ENCODE peak calls at places on chromosomes 2 and 18, in six cellular contexts. K, I, Y, N, E and Q are unnamed samples.

GRCh38 chr2:96554293-96555145 is 18.0 kb downstream of the ARID5A start:
- DNase-seq in K (no peak), E (peak), I (peak), Y (peak), N (peak), Q (peak)

GRCh38 chr2:126753501-126754212 is 97.7 kb downstream of the GYPC start:
- DNase-seq in E (no peak), N (no peak), Y (no peak), K (no peak), I (no peak), Q (no peak)

GRCh38 chr2:224682121-224682520 is 34.0 kb downstream of the CCDC195 start:
- DNase-seq in N (no peak), K (no peak), Y (no peak), E (no peak), I (no peak), Q (no peak)

GRCh38 chr2:172011814-172012580 is 12.2 kb downstream of the METAP1D start:
- DNase-seq in K (no peak), N (no peak), Y (no peak), I (no peak), E (no peak), Q (no peak)

GRCh38 chr2:209495855-209496585 is 72.2 kb downstream of the MAP2 start:
- DNase-seq in I (no peak), E (no peak), Y (no peak), K (peak), N (peak), Q (no peak)

GRCh38 chr2:102368461-102369109 is 13.0 kb downstream of the IL18R1 start:
- DNase-seq in K (no peak), E (no peak), N (no peak), Y (no peak), I (peak), Q (no peak)

GRCh38 chr2:62306751-62307468 is 111.0 kb downstream of the B3GNT2 start:
- DNase-seq in Y (no peak), K (no peak), E (peak), N (peak), I (peak), Q (no peak)

GRCh38 chr2:12051831-12052230 is 305.4 kb downstream of the LPIN1 start:
- DNase-seq in N (no peak), Y (no peak), K (no peak), E (no peak), I (no peak), Q (no peak)

GRCh38 chr18:60446821-60447220 is 74.2 kb upstream of the MC4R start:
- DNase-seq in I (peak), N (no peak), K (no peak), E (no peak), Y (no peak), Q (no peak)

GRCh38 chr18:64330161-64330560 is 181.3 kb upstream of the LINC00305 start:
- DNase-seq in I (no peak), E (no peak), K (no peak), Y (no peak), N (no peak), Q (no peak)

GRCh38 chr2:219684721-219685689 is 57.6 kb downstream of the SLC4A3 start:
- DNase-seq in I (peak), K (peak), Y (peak), E (peak), N (peak), Q (peak)

GRCh38 chr2:208552943-208553342 is 146.4 kb downstream of the PTH2R start:
- DNase-seq in Y (no peak), K (no peak), E (no peak), I (no peak), N (no peak), Q (no peak)

GRCh38 chr2:184566716-184567115 is 31.6 kb upstream of the ZNF804A start:
- DNase-seq in E (no peak), K (no peak), N (no peak), Y (no peak), I (no peak), Q (no peak)

GRCh38 chr18:11279461-11279860 is 130.1 kb upstream of the PIEZO2 start:
- DNase-seq in N (no peak), Y (no peak), K (no peak), E (no peak), I (no peak), Q (no peak)

GRCh38 chr2:79596403-79596802 is 83.6 kb downstream of the CTNNA2 start:
- DNase-seq in E (no peak), I (no peak), K (no peak), N (no peak), Y (no peak), Q (no peak)

GRCh38 chr2:161400076-161400475 is 16.0 kb upstream of the TBR1 start:
- DNase-seq in Y (no peak), N (no peak), I (no peak), K (no peak), E (no peak), Q (no peak)

GRCh38 chr2:153479527-153479926 is 965 bp upstream of the RPRM start:
- DNase-seq in N (no peak), Y (no peak), I (no peak), K (no peak), E (no peak), Q (no peak)

GRCh38 chr2:26572589-26572988 is 68.6 kb downstream of the CIB4 start:
- DNase-seq in K (no peak), N (no peak), E (no peak), Y (no peak), I (peak), Q (no peak)

GRCh38 chr2:236340251-236340650 is 76.0 kb upstream of the ASB18 start:
- DNase-seq in N (no peak), K (no peak), E (no peak), Y (no peak), I (no peak), Q (no peak)

DNA sequence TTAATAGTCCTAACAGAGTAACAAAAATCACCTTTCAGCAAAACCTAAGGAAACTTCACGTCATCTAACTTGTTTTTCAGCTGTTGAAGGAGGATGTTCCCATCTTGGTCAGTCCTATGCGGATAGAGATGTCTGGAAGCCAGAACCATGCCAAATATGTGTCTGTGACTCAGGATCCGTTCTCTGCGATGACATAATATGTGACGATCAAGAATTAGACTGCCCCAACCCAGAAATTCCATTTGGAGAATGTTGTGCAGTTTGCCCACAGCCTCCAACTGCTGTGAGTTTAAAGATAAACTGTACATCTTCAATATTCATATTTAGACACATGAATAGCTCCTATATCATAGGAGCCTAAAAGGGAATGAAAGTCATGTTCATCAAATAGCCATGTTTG is 10.5 kb downstream of the COL3A1 start:
- DNase-seq in I (no peak), Y (no peak), E (no peak), K (no peak), N (no peak), Q (peak)
- TF ChIP-seq POLR2A in I (no peak), Y (no peak), E (no peak), K (no peak), N (no peak), Q (no peak)

GRCh38 chr18:23502516-23503037 is 734 bp upstream of the RMC1 start:
- DNase-seq in E (no peak), Y (no peak), I (no peak), K (no peak), N (no peak), Q (no peak)
- TF ChIP-seq POLR2A in E (no peak), Y (no peak), I (no peak), K (no peak), N (no peak), Q (no peak)

DNA sequence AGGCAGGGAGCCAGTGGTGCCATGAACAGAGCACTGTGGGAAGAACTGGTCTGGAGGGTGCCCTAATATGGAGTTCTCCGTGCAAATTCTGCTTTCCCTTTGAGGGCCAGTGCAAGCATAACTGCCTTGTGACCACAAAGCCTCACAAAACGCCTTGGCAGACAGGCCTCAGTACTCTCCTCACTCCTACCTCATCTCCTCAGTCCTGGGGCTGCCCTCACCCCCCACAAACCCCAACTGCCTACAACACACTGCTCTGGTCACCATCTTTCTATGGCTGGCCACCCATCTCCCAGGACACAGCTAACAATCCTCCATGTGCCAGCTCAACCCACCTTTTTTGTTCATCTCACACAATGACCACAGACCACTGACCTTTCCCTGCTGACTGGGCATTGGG is 8.9 kb downstream of the COX5B start:
- DNase-seq in K (no peak), I (no peak), E (no peak), N (no peak), Y (no peak), Q (no peak)
- TF ChIP-seq POLR2A in K (no peak), I (no peak), E (no peak), N (no peak), Y (no peak), Q (no peak)

GRCh38 chr18:63126134-63127067 is 193.2 kb downstream of the BCL2 start:
- DNase-seq in K (no peak), N (no peak), Y (no peak), I (no peak), E (no peak), Q (no peak)
- TF ChIP-seq POLR2A in K (no peak), N (no peak), Y (no peak), I (no peak), E (no peak), Q (no peak)

GRCh38 chr2:170817999-170818293 is 1.3 kb downstream of the GAD1 start:
- DNase-seq in I (no peak), E (no peak), K (no peak), N (no peak), Y (no peak), Q (no peak)

GRCh38 chr2:170819941-170820646 is 3.4 kb downstream of the GAD1 start:
- DNase-seq in Y (no peak), I (peak), K (no peak), N (no peak), E (no peak), Q (no peak)

GRCh38 chr2:170816499-170817246 is at the start of gene GAD1:
- DNase-seq in K (peak), E (no peak), I (peak), Y (no peak), N (peak), Q (peak)

GRCh38 chr2:170817247-170817998 is 736 bp downstream of the GAD1 start:
- DNase-seq in Y (no peak), I (peak), E (no peak), N (no peak), K (no peak), Q (no peak)

DNA sequence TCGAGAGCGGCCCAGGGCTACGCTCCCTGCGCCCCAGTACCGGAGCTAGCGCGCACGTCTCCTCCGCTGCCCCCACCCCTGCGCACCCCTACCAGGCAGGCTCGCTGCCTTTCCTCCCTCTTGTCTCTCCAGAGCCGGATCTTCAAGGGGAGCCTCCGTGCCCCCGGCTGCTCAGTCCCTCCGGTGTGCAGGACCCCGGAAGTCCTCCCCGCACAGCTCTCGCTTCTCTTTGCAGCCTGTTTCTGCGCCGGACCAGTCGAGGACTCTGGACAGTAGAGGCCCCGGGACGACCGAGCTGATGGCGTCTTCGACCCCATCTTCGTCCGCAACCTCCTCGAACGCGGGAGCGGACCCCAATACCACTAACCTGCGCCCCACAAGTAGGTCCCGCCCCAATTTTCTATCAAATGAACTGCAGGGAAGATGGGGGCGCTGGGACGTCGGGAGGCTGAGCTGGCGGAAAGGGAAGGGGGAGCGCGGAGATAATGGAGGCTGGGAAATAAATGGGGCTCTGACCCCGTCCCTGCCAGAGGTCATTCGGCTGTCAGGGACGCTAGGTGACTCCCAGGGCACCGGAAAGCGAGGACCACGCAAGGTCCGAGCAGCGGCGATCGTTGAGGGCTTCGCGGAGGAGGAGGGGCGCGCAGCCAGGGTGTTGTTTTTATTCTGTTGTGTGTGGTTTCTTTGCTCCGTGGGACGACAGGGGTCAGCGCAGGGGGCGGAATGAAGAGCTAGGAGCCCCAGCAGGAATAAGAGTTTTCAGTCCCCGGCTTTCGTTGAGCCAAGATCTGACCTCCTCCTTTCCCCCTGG is 1.8 kb downstream of the GAD1 start:
- DNase-seq in Y (no peak), N (no peak), K (no peak), I (peak), E (no peak), Q (no peak)
- TF ChIP-seq POLR2A in Y (no peak), N (no peak), K (no peak), I (no peak), E (no peak), Q (no peak)

GRCh38 chr18:31102020-31102684 is at the start of gene DSC2:
- DNase-seq in K (no peak), E (peak), Y (no peak), N (no peak), I (peak), Q (no peak)
- TF ChIP-seq POLR2A in K (no peak), E (no peak), Y (no peak), N (no peak), I (no peak), Q (no peak)